ENCODE peak calls at places on chromosome 13, in four cellular contexts. Z is Peyer's patch, L is ovary, V is tibial nerve. I is an unnamed sample.

GRCh38 chr13:37640499-37640898 is 41.9 kb upstream of the POSTN start:
- DNase-seq in Z (no peak), L (no peak), V (no peak), I (no peak)

GRCh38 chr13:72125561-72125960 is 258.6 kb upstream of the DACH1 start:
- DNase-seq in Z (no peak), V (no peak), L (no peak), I (no peak)

GRCh38 chr13:34748078-34748477 is 194.0 kb upstream of the NBEA start:
- DNase-seq in L (peak), Z (no peak), V (no peak), I (no peak)

GRCh38 chr13:20528451-20528850 is 2.8 kb upstream of the CRYL1 start:
- DNase-seq in L (no peak), Z (no peak), V (no peak), I (no peak)

GRCh38 chr13:36530050-36530789 is 97.9 kb downstream of the CCNA1 start:
- DNase-seq in Z (no peak), L (no peak), V (no peak), I (no peak)

GRCh38 chr13:111258637-111259036 is 61.8 kb upstream of the TEX29 start:
- DNase-seq in L (no peak), Z (no peak), V (no peak), I (no peak)

GRCh38 chr13:98989469-98990235 is 11.8 kb upstream of the DOCK9 start:
- DNase-seq in Z (no peak), L (no peak), V (no peak), I (no peak)

GRCh38 chr13:28338202-28338601 is 156.7 kb downstream of the FLT1 start:
- DNase-seq in V (no peak), L (no peak), Z (no peak), I (no peak)

GRCh38 chr13:99347911-99348451 is 40.8 kb upstream of the GPR183 start:
- DNase-seq in L (no peak), Z (no peak), V (no peak), I (no peak)

GRCh38 chr13:52127783-52128702 is 830 bp downstream of the NEK5 start:
- DNase-seq in L (peak), Z (peak), V (peak), I (peak)

GRCh38 chr13:76879211-76879875 is 6.9 kb downstream of the KCTD12 start:
- DNase-seq in L (peak), Z (peak), V (peak), I (peak)

GRCh38 chr13:20394506-20394905 is 131.2 kb downstream of the CRYL1 start:
- DNase-seq in Z (no peak), V (no peak), L (no peak), I (no peak)

GRCh38 chr13:82803341-82803740 is 1078.9 kb downstream of the SLITRK1 start:
- DNase-seq in V (no peak), Z (no peak), L (no peak), I (no peak)

GRCh38 chr13:19794552-19795143 is 11.9 kb upstream of the PSPC1 start:
- DNase-seq in L (no peak), Z (no peak), V (no peak), I (no peak)

GRCh38 chr13:47672245-47672975 is 328.7 kb downstream of the SUCLA2 start:
- DNase-seq in V (no peak), L (no peak), Z (no peak), I (no peak)

GRCh38 chr13:105798541-105798940 is 736.9 kb downstream of the EFNB2 start:
- DNase-seq in L (no peak), Z (no peak), V (no peak), I (no peak)

DNA sequence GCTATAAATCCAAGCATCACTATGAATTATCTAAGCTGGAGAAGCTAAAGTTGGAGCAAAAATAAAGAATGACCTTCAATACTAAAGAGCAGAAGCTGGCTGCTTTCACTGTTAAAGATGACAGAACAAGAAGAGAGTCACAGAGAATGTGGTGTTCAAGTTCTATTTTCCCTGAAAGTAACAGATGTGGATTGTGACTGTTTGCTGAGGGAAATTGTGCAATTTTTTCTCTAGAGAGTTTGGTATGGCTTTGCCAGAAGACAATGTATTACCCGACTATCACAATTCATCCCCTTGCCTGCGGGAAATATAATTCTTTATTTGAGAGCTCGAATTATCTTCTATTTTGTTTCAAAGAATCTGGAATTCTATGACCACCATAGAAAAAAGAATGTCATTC is 83.1 kb downstream of the TNFSF13B start:
- DNase-seq in L (no peak), Z (no peak), V (no peak), I (no peak)
- H3K27ac ChIP-seq in L (no peak), Z (no peak), V (no peak), I (no peak)

DNA sequence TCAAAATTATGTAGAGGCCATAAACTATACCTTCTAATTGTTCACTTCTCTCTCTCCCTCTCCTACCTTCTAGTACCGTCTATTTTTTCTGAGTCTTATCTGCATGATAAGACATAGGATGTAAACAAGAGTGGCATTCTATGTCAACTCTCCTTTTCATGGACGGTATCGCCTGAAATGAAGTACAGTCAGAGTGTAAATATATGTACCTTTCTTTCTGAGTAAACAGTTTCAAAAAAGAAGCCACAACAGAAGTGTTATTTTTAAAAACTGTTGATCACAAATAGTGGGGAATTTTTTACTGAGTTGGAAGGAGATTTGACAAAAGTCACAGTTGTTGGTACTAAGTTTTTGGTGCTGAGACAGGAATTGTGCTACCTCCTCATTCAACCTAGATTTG is 298.1 kb downstream of the NDFIP2 start:
- DNase-seq in L (no peak), Z (no peak), V (no peak), I (no peak)
- TF ChIP-seq CTCF in L (no peak), Z (no peak), V (no peak), I (no peak)

GRCh38 chr13:73136776-73137175 is 78.0 kb downstream of the KLF5 start:
- DNase-seq in Z (no peak), V (no peak), L (no peak), I (no peak)
- H3K27ac ChIP-seq in Z (no peak), V (no peak), L (no peak), I (no peak)

GRCh38 chr13:109869312-109870237 is 83.2 kb upstream of the IRS2 start:
- DNase-seq in V (no peak), Z (no peak), L (peak), I (no peak)
- TF ChIP-seq CTCF in V (peak), Z (no peak), L (peak), I (no peak)

DNA sequence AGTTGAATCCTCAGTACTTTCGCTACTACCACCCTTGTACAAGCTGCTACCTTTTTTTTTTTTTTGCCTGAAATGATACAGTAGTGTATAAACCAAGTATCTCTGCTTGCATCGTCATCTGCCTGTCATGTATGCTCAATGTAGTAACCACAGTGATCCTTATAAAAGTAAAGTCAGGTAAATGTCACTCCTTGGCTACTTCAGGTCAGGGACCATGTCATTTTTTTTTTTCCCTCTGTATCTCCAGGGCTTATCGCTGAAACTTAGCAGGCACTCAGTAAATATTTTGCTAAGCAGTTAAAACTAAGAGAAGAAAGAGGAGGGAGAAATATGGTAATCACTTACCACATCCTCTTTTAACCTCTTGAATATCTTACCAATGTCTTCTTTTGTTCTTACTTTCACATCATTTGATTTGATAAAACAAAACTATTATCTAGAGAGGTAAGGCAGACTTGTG is 96.8 kb upstream of the KLF12 start:
- DNase-seq in L (no peak), Z (no peak), V (no peak), I (no peak)
- H3K27ac ChIP-seq in L (no peak), Z (peak), V (no peak), I (peak)

DNA sequence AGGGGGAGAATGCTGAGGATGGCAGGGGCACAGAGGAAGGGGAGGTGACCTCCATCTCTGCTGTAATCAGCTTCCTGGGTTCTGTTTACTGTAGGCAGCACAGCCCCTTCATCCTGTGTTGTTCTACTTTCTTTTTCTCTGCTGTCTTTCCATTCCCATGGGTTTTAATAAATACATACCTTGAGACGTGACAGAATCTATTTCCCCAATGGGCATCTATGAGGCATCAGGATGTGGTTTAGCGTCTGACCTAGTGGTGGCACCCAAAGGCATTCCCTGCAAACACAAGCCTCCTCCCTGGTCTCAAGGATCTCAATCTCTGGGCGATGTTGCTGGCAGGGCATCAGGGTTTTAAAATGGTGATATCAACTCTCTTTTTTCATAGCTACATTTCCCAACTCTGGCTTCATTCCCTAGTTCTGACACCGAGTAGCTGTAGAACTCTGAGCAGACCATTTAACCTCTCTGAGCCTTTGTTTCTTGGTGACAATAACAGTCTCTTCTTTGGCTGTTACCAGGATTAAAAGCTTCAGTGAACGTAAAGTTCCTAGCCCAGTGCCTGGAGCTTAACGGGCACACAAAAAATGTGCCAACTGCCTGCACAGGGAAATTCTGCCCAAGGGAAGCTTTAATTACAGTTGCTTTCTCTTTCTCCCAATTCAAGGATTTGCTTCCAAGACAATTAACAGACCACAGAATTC is 60.9 kb downstream of the ALOX5AP start:
- DNase-seq in V (no peak), Z (no peak), L (no peak), I (no peak)
- TF ChIP-seq CTCF in V (no peak), Z (no peak), L (no peak), I (no peak)

GRCh38 chr13:40125336-40125735 is 469.9 kb downstream of the COG6 start:
- DNase-seq in L (no peak), Z (no peak), V (no peak), I (no peak)
- H3K27ac ChIP-seq in L (no peak), Z (no peak), V (no peak), I (no peak)

GRCh38 chr13:75355609-75356008 is 126.4 kb downstream of the TBC1D4 start:
- DNase-seq in V (no peak), Z (no peak), L (no peak), I (no peak)

GRCh38 chr13:75360170-75360569 is 121.8 kb downstream of the TBC1D4 start:
- DNase-seq in L (no peak), V (no peak), Z (no peak), I (no peak)

GRCh38 chr13:75356426-75356825 is 125.5 kb downstream of the TBC1D4 start:
- DNase-seq in L (no peak), Z (no peak), V (no peak), I (no peak)

GRCh38 chr13:75359266-75359665 is 122.7 kb downstream of the TBC1D4 start:
- DNase-seq in L (no peak), Z (no peak), V (no peak), I (no peak)

GRCh38 chr13:75357576-75358295 is 124.2 kb downstream of the TBC1D4 start:
- DNase-seq in Z (no peak), L (no peak), V (no peak), I (peak)
- TF ChIP-seq CTCF in Z (no peak), L (peak), V (peak), I (peak)

I was measured in CD4-positive, alpha-beta T cell.